ENCODE peak calls at places on chromosomes 6 and 20, in ten cellular contexts. R, M, Z, C, I, X, G, D, F and Y are unnamed samples.

GRCh38 chr6:74656442-74656841 is 549.4 kb downstream of the COL12A1 start:
- DNase-seq in X (no peak), G (no peak), R (no peak), F (no peak), C (no peak), I (no peak), D (no peak), Z (no peak), M (no peak), Y (no peak)

GRCh38 chr6:158233214-158233795 is 65.2 kb downstream of the GTF2H5 start:
- DNase-seq in G (no peak), F (no peak), D (no peak), R (no peak), X (no peak), C (no peak), I (no peak), Z (no peak), M (no peak), Y (no peak)

GRCh38 chr6:56156643-56157042 is 90.7 kb downstream of the COL21A1 start:
- DNase-seq in G (no peak), M (no peak), I (no peak), R (no peak), F (no peak), X (no peak), C (peak), D (no peak), Z (peak), Y (no peak)

GRCh38 chr20:10306440-10307358 is 88.1 kb downstream of the SNAP25 start:
- DNase-seq in C (no peak), I (peak), D (no peak), F (no peak), R (no peak), M (no peak), G (no peak), X (no peak), Z (peak), Y (no peak)

GRCh38 chr20:15342987-15343639 is 1005.7 kb upstream of the FLRT3 start:
- DNase-seq in C (no peak), R (no peak), X (no peak), I (no peak), F (no peak), Z (peak), D (no peak), G (peak), M (no peak), Y (no peak)

GRCh38 chr6:82711105-82711829 is 347.6 kb downstream of the TPBG start:
- DNase-seq in X (no peak), D (no peak), I (peak), F (no peak), M (no peak), C (no peak), G (no peak), Z (peak), R (no peak), Y (no peak)

GRCh38 chr6:142784344-142784743 is 160.6 kb downstream of the HIVEP2 start:
- DNase-seq in M (no peak), G (no peak), F (no peak), I (no peak), R (no peak), X (no peak), Z (peak), D (no peak), C (no peak), Y (no peak)

GRCh38 chr6:22437665-22438064 is 131.7 kb upstream of the HDGFL1 start:
- DNase-seq in D (no peak), F (no peak), C (no peak), R (no peak), I (no peak), G (no peak), X (no peak), M (no peak), Z (peak), Y (no peak)

GRCh38 chr6:164151762-164152161 is 737.2 kb downstream of the QKI start:
- DNase-seq in R (no peak), I (no peak), D (no peak), F (no peak), Z (no peak), G (no peak), M (no peak), X (no peak), C (no peak), Y (no peak)

GRCh38 chr6:77463881-77464867 is 883 bp upstream of the HTR1B start:
- DNase-seq in R (peak), M (no peak), F (no peak), G (no peak), I (no peak), Z (no peak), X (no peak), D (no peak), C (no peak), Y (no peak)

GRCh38 chr20:50453533-50453932 is 56.6 kb upstream of the PTPN1 start:
- DNase-seq in X (no peak), M (no peak), I (no peak), R (no peak), Z (no peak), F (no peak), G (no peak), D (no peak), C (no peak), Y (no peak)

GRCh38 chr6:2848851-2849250 is 7.2 kb upstream of the SERPINB1 start:
- DNase-seq in D (no peak), I (no peak), Z (no peak), G (no peak), F (no peak), M (no peak), X (peak), C (no peak), R (no peak), Y (no peak)

GRCh38 chr20:33746325-33746998 is 14.7 kb downstream of the ZNF341 start:
- DNase-seq in D (no peak), M (no peak), R (no peak), G (no peak), C (no peak), F (no peak), X (no peak), I (no peak), Z (no peak), Y (no peak)

GRCh38 chr6:163709693-163710092 is 295.2 kb downstream of the QKI start:
- DNase-seq in X (no peak), F (no peak), C (no peak), D (peak), I (no peak), Z (no peak), M (no peak), R (no peak), G (no peak), Y (no peak)

GRCh38 chr6:15389759-15390723 is 144.2 kb downstream of the JARID2 start:
- DNase-seq in G (no peak), C (peak), Z (peak), I (peak), M (no peak), D (no peak), X (no peak), F (peak), R (no peak), Y (no peak)

GRCh38 chr6:169190144-169190584 is 63.5 kb downstream of the THBS2 start:
- DNase-seq in R (no peak), X (no peak), I (peak), M (peak), G (no peak), C (no peak), D (peak), F (no peak), Z (peak), Y (no peak)

GRCh38 chr6:111721677-111722219 is 116.1 kb upstream of the TRAF3IP2 start:
- DNase-seq in D (no peak), F (peak), Z (peak), X (no peak), M (no peak), R (no peak), C (peak), G (no peak), I (peak), Y (no peak)

GRCh38 chr20:38214871-38215788 is 45.4 kb downstream of the KIAA1755 start:
- DNase-seq in M (peak), C (no peak), F (no peak), R (no peak), I (no peak), G (no peak), X (peak), D (no peak), Z (no peak), Y (no peak)

GRCh38 chr6:168057836-168058235 is 21.2 kb downstream of the FRMD1 start:
- DNase-seq in F (no peak), Z (no peak), X (no peak), G (no peak), D (no peak), C (no peak), M (no peak), R (no peak), I (no peak), Y (no peak)

GRCh38 chr6:33695451-33695855 is 16.0 kb downstream of the UQCC2 start:
- DNase-seq in X (no peak), C (no peak), G (no peak), I (no peak), F (no peak), R (no peak), M (no peak), D (no peak), Z (no peak), Y (no peak)

GRCh38 chr20:37566590-37567330 is 39.1 kb upstream of the BLCAP start:
- DNase-seq in D (no peak), I (no peak), Z (no peak), G (no peak), M (no peak), R (peak), F (no peak), X (no peak), C (no peak), Y (no peak)

GRCh38 chr6:105359419-105360366 is 43.2 kb downstream of the PREP start:
- DNase-seq in R (no peak), I (peak), C (no peak), F (peak), Z (peak), D (no peak), X (no peak), M (no peak), G (no peak), Y (no peak)

GRCh38 chr20:13449868-13450441 is 188.8 kb downstream of the TASP1 start:
- DNase-seq in I (no peak), M (no peak), R (no peak), G (no peak), X (no peak), Z (peak), C (no peak), D (no peak), F (no peak), Y (no peak)

GRCh38 chr20:20685635-20686034 is 26.8 kb downstream of the RALGAPA2 start:
- DNase-seq in R (no peak), G (no peak), F (no peak), Z (no peak), I (no peak), M (no peak), X (no peak), C (no peak), D (no peak), Y (no peak)

GRCh38 chr6:89270951-89271721 is 44.0 kb downstream of the GABRR2 start:
- DNase-seq in C (no peak), I (no peak), M (no peak), G (no peak), R (no peak), D (no peak), X (no peak), Z (no peak), F (no peak), Y (no peak)

GRCh38 chr6:14766595-14766994 is 479.3 kb upstream of the JARID2 start:
- DNase-seq in I (no peak), M (no peak), D (no peak), X (no peak), F (no peak), R (no peak), G (no peak), C (no peak), Z (no peak), Y (no peak)

GRCh38 chr6:113855500-113856010 is 1.6 kb upstream of the MARCKS start:
- DNase-seq in Z (peak), I (peak), F (peak), G (peak), D (peak), R (peak), C (peak), X (peak), M (peak), Y (no peak)

GRCh38 chr6:161458199-161458598 is 184.3 kb upstream of the AGPAT4 start:
- DNase-seq in M (no peak), X (no peak), Z (no peak), R (no peak), D (no peak), C (no peak), G (no peak), I (no peak), F (no peak), Y (no peak)

GRCh38 chr6:169266746-169267629 is 13.3 kb upstream of the THBS2 start:
- DNase-seq in F (no peak), X (no peak), G (no peak), M (no peak), R (no peak), Z (peak), I (no peak), C (no peak), D (no peak), Y (no peak)

GRCh38 chr20:48750941-48751620 is 76.7 kb downstream of the PREX1 start:
- DNase-seq in G (peak), F (no peak), I (no peak), C (peak), M (peak), R (no peak), X (peak), D (peak), Z (no peak), Y (peak)

GRCh38 chr6:147390909-147391536 is 117.5 kb upstream of the SAMD5 start:
- DNase-seq in D (no peak), R (no peak), M (no peak), C (no peak), X (no peak), Z (peak), G (no peak), F (peak), I (no peak), Y (no peak)

GRCh38 chr6:2962636-2963035 is 8.7 kb downstream of the SERPINB6 start:
- DNase-seq in G (no peak), C (no peak), M (no peak), D (no peak), I (no peak), Z (no peak), R (no peak), F (no peak), X (no peak), Y (no peak)

GRCh38 chr20:35146299-35146921 is 726 bp downstream of the EDEM2 start:
- DNase-seq in M (no peak), R (peak), D (no peak), X (peak), F (peak), C (peak), G (peak), Z (peak), I (no peak), Y (no peak)

GRCh38 chr6:45803071-45803470 is 212.6 kb downstream of the CLIC5 start:
- DNase-seq in C (no peak), I (no peak), F (no peak), M (no peak), X (no peak), D (no peak), Z (no peak), G (no peak), R (no peak), Y (no peak)

GRCh38 chr6:12258591-12258990 is 31.6 kb upstream of the EDN1 start:
- DNase-seq in M (no peak), I (no peak), C (no peak), Z (no peak), F (no peak), D (no peak), R (no peak), G (no peak), X (no peak), Y (no peak)

GRCh38 chr6:11270030-11271027 is 37.9 kb upstream of the NEDD9 start:
- DNase-seq in G (peak), R (no peak), Z (no peak), I (peak), X (no peak), F (no peak), C (no peak), M (no peak), D (no peak), Y (no peak)

GRCh38 chr6:88919032-88919431 is 44.4 kb downstream of the RNGTT start:
- DNase-seq in C (no peak), F (no peak), I (peak), M (no peak), X (no peak), D (no peak), Z (peak), R (no peak), G (no peak), Y (no peak)

GRCh38 chr6:150352321-150353296 is 16.2 kb upstream of the IYD start:
- DNase-seq in R (no peak), X (no peak), G (no peak), F (no peak), M (no peak), Z (peak), I (peak), D (no peak), C (no peak), Y (no peak)
- TF ChIP-seq CTCF in R (no peak), X (no peak), G (peak), F (no peak), M (no peak), Z (peak), I (no peak), D (no peak), C (no peak), Y (no peak)

GRCh38 chr6:31680841-31681671 is at the start of gene LY6G5C:
- DNase-seq in F (peak), R (peak), X (peak), I (peak), M (peak), G (peak), D (peak), Z (peak), C (peak), Y (peak)
- TF ChIP-seq CTCF in F (peak), R (peak), X (peak), I (peak), M (peak), G (peak), D (peak), Z (peak), C (peak), Y (peak)

GRCh38 chr20:1184638-1185315 is at the start of gene TMEM74B:
- DNase-seq in F (no peak), Z (no peak), D (no peak), M (no peak), C (no peak), I (no peak), G (no peak), X (no peak), R (no peak), Y (no peak)

GRCh38 chr20:1184260-1184637 is 532 bp downstream of the TMEM74B start:
- DNase-seq in D (no peak), C (no peak), M (no peak), Z (no peak), F (no peak), G (no peak), R (no peak), X (no peak), I (no peak), Y (no peak)

GRCh38 chr20:1186367-1186991 is 1.7 kb upstream of the TMEM74B start:
- DNase-seq in R (no peak), I (no peak), G (no peak), Z (no peak), M (no peak), D (no peak), C (no peak), F (no peak), X (no peak), Y (no peak)

GRCh38 chr20:1185316-1185741 is 548 bp upstream of the TMEM74B start:
- DNase-seq in G (no peak), D (no peak), F (peak), R (peak), C (no peak), M (no peak), Z (no peak), I (no peak), X (no peak), Y (no peak)

DNA sequence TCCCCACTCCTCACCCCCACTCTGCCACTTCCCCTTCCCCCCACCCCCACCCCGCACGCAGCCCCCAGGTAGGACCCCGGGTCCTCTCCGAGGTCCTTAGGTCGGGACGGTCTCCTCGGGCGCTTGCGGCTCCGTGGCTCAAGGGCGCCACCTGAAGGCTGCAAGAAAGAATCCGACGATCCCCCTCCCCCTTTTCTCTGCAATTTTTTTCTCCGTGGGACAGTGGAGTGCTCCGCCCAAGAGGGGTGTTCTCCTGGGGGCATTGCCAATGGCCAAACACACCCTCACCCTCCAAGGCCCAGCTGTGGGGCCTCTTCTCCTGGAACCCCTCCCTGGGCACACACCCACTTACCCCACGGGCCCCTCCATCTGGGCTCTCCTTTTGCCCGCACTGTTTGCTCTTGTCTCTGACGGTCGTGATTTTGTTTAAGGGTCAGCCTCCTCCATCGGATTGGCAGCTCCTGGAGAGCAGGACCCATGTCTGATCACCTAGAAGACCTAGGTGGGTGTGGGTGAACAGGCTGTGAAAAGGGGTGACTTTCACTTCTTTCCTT is 1.1 kb upstream of the TMEM74B start:
- DNase-seq in R (peak), C (peak), I (peak), G (peak), F (peak), M (no peak), X (no peak), D (peak), Z (peak), Y (peak)
- TF ChIP-seq CTCF in R (peak), C (peak), I (peak), G (peak), F (peak), M (peak), X (peak), D (peak), Z (peak), Y (peak)

GRCh38 chr6:132215805-132216204 is 185.5 kb downstream of the MOXD1 start:
- DNase-seq in C (no peak), I (no peak), X (no peak), Z (peak), F (no peak), G (no peak), M (no peak), D (no peak), R (no peak), Y (no peak)

GRCh38 chr6:132214716-132215115 is 186.6 kb downstream of the MOXD1 start:
- DNase-seq in I (no peak), G (no peak), X (no peak), R (no peak), C (no peak), D (no peak), M (no peak), F (no peak), Z (no peak), Y (no peak)

GRCh38 chr6:132220800-132221199 is 180.5 kb downstream of the MOXD1 start:
- DNase-seq in X (no peak), C (no peak), R (no peak), G (no peak), M (no peak), Z (no peak), F (no peak), D (no peak), I (peak), Y (no peak)

GRCh38 chr6:132219901-132220300 is 181.4 kb downstream of the MOXD1 start:
- DNase-seq in X (no peak), I (no peak), G (no peak), D (no peak), C (no peak), F (no peak), R (no peak), M (no peak), Z (no peak), Y (no peak)

GRCh38 chr6:132218063-132218696 is 183.1 kb downstream of the MOXD1 start:
- DNase-seq in D (no peak), Z (peak), I (peak), R (no peak), M (no peak), X (no peak), F (no peak), C (no peak), G (no peak), Y (no peak)
- TF ChIP-seq CTCF in D (peak), Z (peak), I (peak), R (no peak), M (peak), X (peak), F (peak), C (peak), G (peak), Y (no peak)